ENCODE peak calls at places on chromosomes 6 and 20, in nine cellular contexts. R is activated B cell treated with CpG ODN at 0.5 μM for 24 hours, W is AG04449, B is left lung, A is right atrium auricular region, Q is osteoblast, C is fibroblast of lung, H is Caco-2, X is GM10248. E is an unnamed sample.

GRCh38 chr6:27630727-27631613 is 158.1 kb upstream of the ZNF184 start:
- DNase-seq in X (peak; percentile 60), Q (peak; percentile 60), H (peak; percentile 80), W (no peak), A (no peak), R (no peak), C (peak; percentile 60), B (peak; percentile 80), E (peak; percentile 32)

GRCh38 chr6:107565165-107565723 is 75.3 kb downstream of the SOBP start:
- DNase-seq in A (no peak), H (no peak), B (no peak), X (no peak), Q (no peak), R (no peak), C (no peak), W (no peak), E (no peak)

GRCh38 chr6:39561536-39562266 is 163.5 kb downstream of the KIF6 start:
- DNase-seq in X (no peak), Q (no peak), A (no peak), C (peak; percentile 52), R (no peak), H (no peak), W (no peak), B (no peak), E (no peak)

GRCh38 chr20:43375586-43375985 is 82.1 kb upstream of the SRSF6 start:
- DNase-seq in X (no peak), C (no peak), Q (no peak), R (no peak), W (no peak), H (no peak), B (no peak), A (no peak), E (no peak)

GRCh38 chr6:148175511-148176188 is 167.0 kb upstream of the SASH1 start:
- DNase-seq in C (peak; percentile 31), A (no peak), B (no peak), X (no peak), R (no peak), H (no peak), W (peak; percentile 5), Q (no peak), E (no peak)

GRCh38 chr20:1440024-1440423 is 26.6 kb downstream of the NSFL1C start:
- DNase-seq in B (no peak), A (no peak), Q (no peak), R (no peak), H (peak; percentile 58), C (peak; percentile 15), W (no peak), X (no peak), E (no peak)

GRCh38 chr6:444653-445275 is 53.2 kb downstream of the IRF4 start:
- DNase-seq in A (no peak), X (no peak), Q (no peak), H (no peak), W (no peak), C (no peak), R (no peak), B (no peak), E (no peak)

GRCh38 chr20:63520939-63521601 is 505 bp downstream of the PPDPF start:
- DNase-seq in Q (peak; percentile 97), C (peak; percentile 65), B (peak; percentile 92), H (peak; percentile 95), W (no peak), A (peak; percentile 68), X (peak; percentile 85), R (peak; percentile 61), E (no peak)

GRCh38 chr20:64222851-64223525 is 32.6 kb upstream of the PCMTD2 start:
- DNase-seq in A (no peak), R (no peak), B (peak; percentile 61), X (no peak), W (no peak), Q (no peak), H (no peak), C (no peak), E (no peak)

GRCh38 chr6:4059115-4059777 is 19.7 kb downstream of the FAM217A start:
- DNase-seq in X (no peak), Q (peak; percentile 94), C (peak; percentile 84), R (no peak), B (no peak), W (peak; percentile 34), A (no peak), H (no peak), E (peak; percentile 37)

GRCh38 chr6:71444222-71444621 is 155.6 kb downstream of the OGFRL1 start:
- DNase-seq in B (no peak), W (no peak), H (no peak), X (no peak), C (no peak), R (no peak), Q (no peak), A (no peak), E (no peak)

GRCh38 chr20:8394308-8394945 is 262.4 kb downstream of the PLCB1 start:
- DNase-seq in X (no peak), B (no peak), H (no peak), R (no peak), Q (no peak), C (peak; percentile 82), W (peak; percentile 28), A (no peak), E (no peak)

GRCh38 chr6:1325471-1326309 is 13.8 kb downstream of the FOXQ1 start:
- DNase-seq in R (no peak), A (peak; percentile 73), Q (peak; percentile 90), W (peak; percentile 52), X (no peak), C (peak; percentile 98), H (peak; percentile 82), B (peak; percentile 42), E (peak; percentile 22)

GRCh38 chr6:154539593-154540269 is 29.2 kb upstream of the CNKSR3 start:
- DNase-seq in B (no peak), X (no peak), C (no peak), A (no peak), Q (no peak), H (no peak), R (no peak), W (no peak), E (no peak)

GRCh38 chr6:126228001-126228791 is 111.7 kb upstream of the CENPW start:
- DNase-seq in H (no peak), Q (no peak), X (no peak), C (no peak), A (no peak), B (peak; percentile 8), R (no peak), W (no peak), E (no peak)

GRCh38 chr6:38169826-38170526 is 350.4 kb downstream of the ZFAND3 start:
- DNase-seq in X (no peak), C (no peak), W (no peak), H (no peak), A (no peak), B (no peak), Q (peak; percentile 49), R (no peak), E (no peak)

GRCh38 chr20:39706089-39706721 is 744.1 kb downstream of the DHX35 start:
- DNase-seq in B (no peak), X (no peak), A (no peak), W (no peak), R (no peak), Q (no peak), C (no peak), H (no peak), E (no peak)

GRCh38 chr6:113879186-113880096 is 22.3 kb downstream of the MARCKS start:
- DNase-seq in B (no peak), W (no peak), Q (no peak), A (peak; percentile 62), C (peak; percentile 76), R (no peak), H (peak; percentile 68), X (peak; percentile 52), E (peak; percentile 65)

DNA sequence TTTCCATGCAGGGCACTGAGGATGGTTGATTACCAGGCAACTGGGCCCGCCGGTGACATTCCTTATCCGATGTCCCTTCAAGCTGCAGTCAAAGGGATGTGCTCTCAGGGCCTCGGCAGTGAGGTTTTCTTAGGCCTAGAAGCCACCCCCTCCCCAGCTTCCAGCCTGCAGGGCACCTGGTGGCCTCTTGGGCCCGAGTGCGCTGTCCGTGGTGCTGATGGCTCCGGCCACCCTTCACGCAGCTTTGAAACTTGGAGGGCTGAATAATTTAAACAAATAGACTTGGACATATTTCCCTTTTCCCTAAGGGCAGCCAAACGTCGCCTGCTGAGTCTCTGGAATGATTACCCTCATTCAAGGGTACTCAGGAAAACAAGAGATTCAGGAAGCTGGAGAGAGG is 8.9 kb upstream of the MLN start:
- DNase-seq in W (no peak), Q (peak; percentile 95), R (no peak), C (peak; percentile 51), H (peak; percentile 85), A (no peak), X (peak; percentile 65), B (no peak), E (peak; percentile 53)
- TF ChIP-seq CTCF in W (peak; percentile 63), Q (peak; percentile 35), R (no peak), C (peak; percentile 46), H (peak; percentile 28), A (no peak), X (no peak), B (peak; percentile 29), E (peak; percentile 60)

DNA sequence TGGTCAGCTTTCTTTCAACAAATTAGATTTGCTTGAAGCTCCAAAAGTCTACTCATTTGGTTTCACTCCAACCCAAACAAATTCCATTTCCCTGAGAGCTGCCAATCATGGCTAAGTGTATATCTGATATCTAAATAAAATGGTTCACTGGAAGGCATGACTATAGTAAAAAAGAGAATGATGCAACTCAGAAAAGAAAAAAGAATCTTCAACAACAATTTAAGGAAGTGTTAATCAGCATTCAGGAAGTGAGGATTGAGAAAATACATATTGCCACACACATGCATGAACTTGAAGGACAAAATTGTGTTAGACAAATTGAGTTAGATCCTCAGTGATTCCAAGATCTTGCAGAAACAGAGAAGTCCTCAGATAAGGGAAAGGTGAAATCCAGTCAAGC is 972.9 kb upstream of the FLRT3 start:
- DNase-seq in A (no peak), H (no peak), B (no peak), W (no peak), R (no peak), X (no peak), Q (no peak), C (no peak), E (no peak)
- TF ChIP-seq CTCF in A (no peak), H (no peak), B (no peak), W (no peak), R (no peak), X (no peak), Q (no peak), C (no peak), E (no peak)

GRCh38 chr20:20820104-20820503 is 107.7 kb upstream of the RALGAPA2 start:
- DNase-seq in B (no peak), X (no peak), R (no peak), C (no peak), A (no peak), Q (no peak), H (peak; percentile 30), W (no peak), E (no peak)
- TF ChIP-seq CTCF in B (peak; percentile 13), X (peak; percentile 20), R (no peak), C (peak; percentile 12), A (no peak), Q (peak; percentile 37), H (no peak), W (peak; percentile 16), E (no peak)

DNA sequence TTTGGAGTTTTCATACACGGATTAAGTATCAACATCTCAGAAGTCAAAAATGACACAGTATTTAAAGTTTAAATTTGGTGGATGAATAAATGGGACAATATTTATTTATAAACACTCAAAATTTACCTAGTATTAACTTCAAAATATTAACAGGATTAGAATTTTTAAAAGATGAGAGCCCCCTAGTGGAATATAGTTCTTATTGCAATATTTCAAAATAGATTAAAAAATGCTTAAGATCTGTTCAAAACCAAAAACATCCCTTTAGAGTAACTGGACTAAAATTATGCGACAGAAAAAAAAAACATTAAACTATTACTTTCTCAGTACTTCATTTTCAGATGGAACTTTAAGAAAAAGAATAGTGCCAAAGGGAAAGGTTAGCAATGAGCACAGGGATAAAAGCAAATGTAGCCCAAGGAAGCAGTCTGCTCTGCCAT is 56.6 kb downstream of the SNX14 start:
- DNase-seq in X (peak; percentile 15), C (peak; percentile 50), R (no peak), H (no peak), W (no peak), A (no peak), Q (no peak), B (no peak), E (peak; percentile 1)
- TF ChIP-seq CTCF in X (peak; percentile 35), C (peak; percentile 20), R (peak; percentile 94), H (peak; percentile 39), W (peak; percentile 5), A (peak; percentile 39), Q (peak; percentile 60), B (peak; percentile 63), E (peak; percentile 10)